ENCODE peak calls at places on chromosomes 2 and 18, in nine cellular contexts. M is HCEC 1CT; D is D341Med; S is foreskin keratinocyte; I is foreskin fibroblast; Q is pons; J is HEK293T; E is T-helper 2 cell; U is CD4-positive, alpha-beta memory T cell. H is an unnamed sample.

GRCh38 chr2:51859260-51859659 is 827.3 kb upstream of the NRXN1 start:
- DNase-seq in Q (no peak), E (no peak), U (no peak), I (no peak), M (no peak), J (no peak), S (no peak), D (no peak), H (no peak)

GRCh38 chr2:46275995-46276394 is 21.2 kb upstream of the EPAS1 start:
- DNase-seq in I (no peak), U (no peak), S (no peak), E (no peak), J (no peak), M (no peak), Q (no peak), D (no peak), H (no peak)

GRCh38 chr18:46917808-46918600 is 602 bp downstream of the KATNAL2 start:
- DNase-seq in M (peak), U (no peak), I (peak), S (peak), D (peak), J (no peak), E (no peak), Q (peak), H (no peak)

GRCh38 chr2:181684454-181685149 is 4.3 kb upstream of the NEUROD1 start:
- DNase-seq in U (no peak), E (no peak), M (no peak), Q (no peak), D (peak), S (no peak), J (no peak), I (peak), H (no peak)

GRCh38 chr2:202102425-202103005 is 29.5 kb downstream of the KIAA2012 start:
- DNase-seq in I (no peak), E (no peak), D (peak), M (no peak), U (no peak), J (no peak), Q (no peak), S (no peak), H (no peak)

GRCh38 chr18:22609642-22610041 is 191.9 kb upstream of the CTAGE1 start:
- DNase-seq in M (no peak), E (no peak), U (no peak), I (no peak), D (no peak), S (no peak), J (peak), Q (no peak), H (no peak)

GRCh38 chr2:30865892-30866681 is 58.8 kb upstream of the CAPN13 start:
- DNase-seq in S (no peak), U (no peak), M (no peak), E (no peak), Q (no peak), D (no peak), I (no peak), J (no peak), H (no peak)

GRCh38 chr18:31538837-31539236 is 40.9 kb downstream of the DSG2 start:
- DNase-seq in M (no peak), U (no peak), E (no peak), D (no peak), J (no peak), I (no peak), Q (no peak), S (no peak), H (no peak)

GRCh38 chr2:139872032-139872431 is 1091.8 kb upstream of the NXPH2 start:
- DNase-seq in E (no peak), I (no peak), M (no peak), Q (no peak), D (no peak), S (no peak), U (no peak), J (no peak), H (no peak)

GRCh38 chr18:56139792-56140254 is 498.6 kb downstream of the TXNL1 start:
- DNase-seq in J (no peak), M (peak), I (peak), Q (peak), U (no peak), D (no peak), E (no peak), S (peak), H (no peak)

GRCh38 chr2:70767699-70768584 is at the start of gene ADD2:
- DNase-seq in J (peak), M (no peak), D (peak), S (peak), I (peak), Q (peak), E (no peak), U (no peak), H (peak)

GRCh38 chr18:79248495-79249078 is 147.1 kb upstream of the NFATC1 start:
- DNase-seq in I (no peak), M (no peak), Q (peak), E (no peak), J (no peak), S (no peak), U (no peak), D (no peak), H (no peak)

GRCh38 chr2:69916151-69916550 is 1.2 kb downstream of the MXD1 start:
- DNase-seq in M (no peak), Q (no peak), U (no peak), D (no peak), I (no peak), S (no peak), E (no peak), J (no peak), H (no peak)

GRCh38 chr2:228847684-228848083 is 423.4 kb downstream of the PID1 start:
- DNase-seq in S (no peak), Q (no peak), D (no peak), E (no peak), I (peak), J (no peak), M (no peak), U (no peak), H (no peak)

GRCh38 chr2:183530333-183530901 is 406.2 kb downstream of the NUP35 start:
- DNase-seq in S (no peak), E (no peak), I (no peak), U (no peak), J (no peak), D (no peak), M (no peak), Q (no peak), H (no peak)

GRCh38 chr2:215460682-215461081 is 24.8 kb upstream of the FN1 start:
- DNase-seq in E (no peak), M (peak), I (peak), J (no peak), Q (no peak), U (no peak), D (no peak), S (peak), H (no peak)

GRCh38 chr2:54083440-54083839 is 32.0 kb upstream of the ACYP2 start:
- DNase-seq in J (no peak), I (peak), S (no peak), U (no peak), M (no peak), D (no peak), Q (peak), E (no peak), H (no peak)

GRCh38 chr2:792687-793086 is 115.5 kb upstream of the TMEM18 start:
- DNase-seq in M (no peak), I (no peak), J (no peak), S (no peak), Q (no peak), E (no peak), U (no peak), D (no peak), H (no peak)

GRCh38 chr2:195003926-195004325 is 653.1 kb upstream of the SLC39A10 start:
- DNase-seq in Q (no peak), M (no peak), J (no peak), E (no peak), D (no peak), I (no peak), U (no peak), S (no peak), H (no peak)

GRCh38 chr2:98876741-98877140 is 59.3 kb downstream of the CRACDL start:
- DNase-seq in D (no peak), E (no peak), Q (no peak), I (no peak), S (no peak), U (no peak), M (no peak), J (peak), H (no peak)

GRCh38 chr2:100615471-100615870 is 52.7 kb downstream of the PDCL3 start:
- DNase-seq in U (no peak), E (no peak), I (no peak), Q (no peak), D (no peak), M (no peak), J (no peak), S (no peak), H (no peak)

H was measured in neuronal stem cell.